ENCODE peak calls at places on chromosome 6, in four cellular contexts. N is WTC11, I is SK-N-SH, M is GM12878. W is an unnamed sample.

GRCh38 chr6:56356431-56356830 is 109.1 kb upstream of the COL21A1 start:
- DNase-seq in N (no peak), I (no peak), M (no peak), W (no peak)

GRCh38 chr6:133958782-133959181 is 5.8 kb downstream of the TBPL1 start:
- DNase-seq in N (no peak), I (no peak), M (no peak), W (no peak)

GRCh38 chr6:157269261-157269794 is 54.0 kb downstream of the TMEM242 start:
- DNase-seq in N (no peak), I (no peak), M (no peak), W (no peak)

GRCh38 chr6:110399219-110400071 is 15.9 kb downstream of the DDO start:
- DNase-seq in N (no peak), I (no peak), M (no peak), W (no peak)

GRCh38 chr6:167567142-167568033 is 242.5 kb downstream of the TTLL2 start:
- DNase-seq in N (no peak), I (no peak), M (no peak), W (no peak)

GRCh38 chr6:158287047-158287446 is 25.2 kb upstream of the TULP4 start:
- DNase-seq in N (no peak), I (no peak), M (no peak), W (no peak)

GRCh38 chr6:124433369-124434064 is 528.7 kb upstream of the RNF217 start:
- DNase-seq in N (no peak), I (no peak), M (no peak), W (no peak)

GRCh38 chr6:132648356-132648755 is 10.6 kb downstream of the TAAR1 start:
- DNase-seq in N (no peak), I (no peak), M (no peak), W (no peak)

GRCh38 chr6:18488004-18488403 is 100.9 kb downstream of the RNF144B start:
- DNase-seq in N (no peak), I (no peak), M (no peak), W (no peak)

GRCh38 chr6:138455746-138456392 is 43.4 kb downstream of the NHSL1 start:
- DNase-seq in N (no peak), I (no peak), M (peak), W (no peak)

GRCh38 chr6:6407061-6407723 is 86.7 kb upstream of the F13A1 start:
- DNase-seq in N (no peak), I (no peak), M (peak), W (no peak)

GRCh38 chr6:150977276-150977675 is 111.8 kb downstream of the MTHFD1L start:
- DNase-seq in N (no peak), I (no peak), M (no peak), W (no peak)

GRCh38 chr6:14876778-14877613 is 368.9 kb upstream of the JARID2 start:
- DNase-seq in N (no peak), I (no peak), M (peak), W (no peak)

GRCh38 chr6:49979584-49979983 is 10.2 kb upstream of the DEFB113 start:
- DNase-seq in N (no peak), I (no peak), M (peak), W (no peak)

DNA sequence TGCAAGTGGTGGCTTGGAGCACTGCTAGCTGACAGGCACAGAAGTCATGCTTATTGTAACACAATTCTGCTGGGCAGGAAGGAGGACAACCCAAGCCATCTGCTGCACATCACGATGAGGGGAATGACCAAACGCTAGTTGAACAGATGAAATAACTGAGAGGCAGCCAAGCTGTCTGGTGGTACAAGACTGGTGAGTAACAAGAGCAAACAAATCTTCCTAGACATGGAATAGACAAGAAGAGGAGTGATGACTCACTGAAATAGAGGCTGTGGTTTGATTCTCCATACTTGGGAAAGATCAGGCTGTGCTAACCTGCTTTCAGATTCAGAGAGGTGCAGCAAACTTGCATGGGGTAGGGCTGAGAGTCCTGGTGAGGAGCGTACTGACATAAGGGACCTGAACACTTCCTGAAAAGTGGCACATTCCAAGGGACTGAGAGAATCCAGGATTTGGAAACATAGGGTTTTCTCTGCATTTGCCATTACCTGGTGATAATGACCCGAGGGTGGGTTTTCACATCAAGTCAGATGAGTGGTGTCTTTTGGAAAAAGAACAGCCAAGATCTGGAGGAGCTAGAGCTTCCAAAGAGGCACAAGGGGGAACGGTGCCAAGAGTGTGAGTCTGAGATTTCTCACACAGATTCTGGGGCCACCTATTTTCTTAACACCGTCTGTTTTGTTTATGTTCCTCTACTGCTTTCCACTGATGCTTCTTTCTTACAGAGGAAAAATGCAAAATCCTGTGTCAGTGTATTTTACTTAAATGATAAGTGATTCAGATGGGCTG is 60.0 kb downstream of the PRL start:
- DNase-seq in N (no peak), I (no peak), M (no peak), W (no peak)
- TF ChIP-seq USF1 in N (no peak), I (no peak), M (no peak), W (no peak)

GRCh38 chr6:106745396-106745795 is 116.0 kb downstream of the QRSL1 start:
- DNase-seq in N (no peak), I (no peak), M (no peak), W (no peak)
- TF ChIP-seq USF1 in N (no peak), I (no peak), M (no peak), W (no peak)

GRCh38 chr6:75402296-75402695 is 91.3 kb downstream of the FILIP1 start:
- DNase-seq in N (no peak), I (no peak), M (no peak), W (no peak)
- TF ChIP-seq USF1 in N (no peak), I (peak), M (no peak), W (no peak)

GRCh38 chr6:84280030-84280429 is 52.6 kb upstream of the CEP162 start:
- DNase-seq in N (no peak), I (no peak), M (no peak), W (no peak)
- TF ChIP-seq USF1 in N (no peak), I (no peak), M (no peak), W (no peak)

DNA sequence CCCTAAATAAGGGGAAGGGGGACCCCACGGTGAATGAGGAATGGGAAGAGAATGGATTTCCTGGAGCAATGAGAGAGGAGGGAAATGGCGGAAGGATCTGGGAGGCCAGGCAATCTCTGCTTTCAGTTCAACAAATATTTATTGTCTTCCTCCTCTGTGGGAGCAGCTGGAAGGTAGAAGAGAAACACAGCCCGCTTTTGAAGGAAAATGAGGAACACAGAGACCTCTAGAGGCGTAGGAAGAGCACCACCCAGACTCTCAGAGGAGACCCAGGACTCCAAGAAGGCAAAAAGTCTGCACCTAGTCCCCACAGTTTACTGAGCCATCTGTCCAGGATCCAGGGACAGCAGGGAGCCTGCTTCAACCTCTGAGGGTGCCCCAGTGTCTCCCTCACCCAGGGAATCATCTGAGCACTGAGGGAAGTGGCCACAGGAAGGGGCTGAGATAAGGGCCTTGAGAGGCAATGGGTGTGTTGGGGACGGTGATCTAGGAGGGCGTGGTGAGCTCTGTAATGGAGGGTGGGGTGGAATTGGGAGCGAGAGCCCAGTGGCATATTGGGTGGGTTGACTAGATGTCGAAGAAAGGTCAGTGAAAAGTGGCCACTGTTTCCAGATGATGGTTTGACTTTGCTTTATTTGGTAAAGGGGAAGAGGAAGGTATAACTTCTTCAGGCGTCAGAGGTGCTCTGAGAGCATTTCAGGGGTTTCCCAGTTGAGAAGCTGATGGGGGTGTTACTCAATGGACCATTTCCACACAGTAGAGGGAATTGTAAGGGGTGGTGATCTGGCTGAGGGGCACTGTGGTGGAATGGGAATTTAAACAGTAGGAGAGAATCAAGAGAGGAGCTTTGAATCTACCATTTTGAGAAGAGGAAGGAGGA is 610 bp downstream of the PSORS1C1 start:
- DNase-seq in N (no peak), I (no peak), M (no peak), W (no peak)
- TF ChIP-seq USF1 in N (no peak), I (no peak), M (no peak), W (no peak)

GRCh38 chr6:137216106-137216505 is 3.1 kb downstream of the IFNGR1 start:
- DNase-seq in N (no peak), I (no peak), M (no peak), W (no peak)
- TF ChIP-seq USF1 in N (no peak), I (no peak), M (no peak), W (no peak)

GRCh38 chr6:40444811-40445210 is 142.4 kb downstream of the LRFN2 start:
- DNase-seq in N (no peak), I (no peak), M (no peak), W (no peak)
- TF ChIP-seq USF1 in N (no peak), I (no peak), M (no peak), W (no peak)

GRCh38 chr6:23179994-23180393 is 610.6 kb downstream of the HDGFL1 start:
- DNase-seq in N (no peak), I (no peak), M (no peak), W (no peak)

GRCh38 chr6:23174781-23175361 is 605.5 kb downstream of the HDGFL1 start:
- DNase-seq in N (no peak), I (no peak), M (no peak), W (no peak)

GRCh38 chr6:23175391-23175790 is 606.0 kb downstream of the HDGFL1 start:
- DNase-seq in N (no peak), I (no peak), M (no peak), W (no peak)

GRCh38 chr6:23176471-23176870 is 607.1 kb downstream of the HDGFL1 start:
- DNase-seq in N (no peak), I (no peak), M (no peak), W (no peak)

GRCh38 chr6:23176883-23177282 is 607.5 kb downstream of the HDGFL1 start:
- DNase-seq in N (peak), I (no peak), M (no peak), W (peak)
- TF ChIP-seq USF1 in N (no peak), I (no peak), M (no peak), W (no peak)

DNA sequence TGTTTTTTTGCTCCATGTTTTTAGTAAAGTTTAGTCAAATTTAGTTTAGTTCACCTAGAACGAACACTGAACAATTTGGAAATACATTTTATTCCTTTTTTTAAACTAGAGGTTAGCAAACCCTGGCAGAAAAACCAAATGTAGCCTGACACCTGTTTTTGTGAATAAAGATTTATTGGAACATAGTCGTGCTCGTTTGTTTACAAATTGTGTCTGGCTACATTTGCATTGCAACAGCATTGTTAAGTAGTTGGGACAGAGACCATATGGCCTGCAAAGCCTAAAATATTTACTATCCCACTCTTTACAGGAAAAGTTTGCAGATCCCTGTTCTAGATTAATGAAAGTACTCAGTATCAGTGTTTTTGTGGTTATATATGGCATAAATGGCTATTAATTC is 56.9 kb downstream of the CD109 start:
- DNase-seq in N (no peak), I (no peak), M (no peak), W (no peak)
- TF ChIP-seq USF1 in N (no peak), I (no peak), M (no peak), W (no peak)